ENCODE peak calls at places on chromosome 20, in seven cellular contexts. T is endothelial cell of umbilical vein, U is sigmoid colon, O is upper lobe of left lung, X is HCT116, L is K562, C is HepG2. J is an unnamed sample.

GRCh38 chr20:17262786-17263185 is 35.9 kb downstream of the PCSK2 start:
- DNase-seq in U (no peak), C (no peak), X (no peak), O (no peak), T (no peak), L (no peak), J (no peak)

GRCh38 chr20:44056010-44056698 is 130.8 kb downstream of the JPH2 start:
- DNase-seq in L (peak; percentile 24), U (peak; percentile 24), O (no peak), C (peak; percentile 61), X (no peak), T (peak; percentile 26), J (peak; percentile 42)

GRCh38 chr20:18973499-18974173 is 160.1 kb downstream of the SCP2D1 start:
- DNase-seq in X (no peak), C (no peak), L (no peak), U (peak; percentile 91), T (no peak), O (no peak), J (no peak)

GRCh38 chr20:17357238-17357637 is 130.4 kb downstream of the PCSK2 start:
- DNase-seq in X (no peak), U (no peak), L (no peak), C (no peak), T (no peak), O (no peak), J (no peak)

GRCh38 chr20:36544134-36545018 is 3.1 kb downstream of the MYL9 start:
- DNase-seq in T (peak; percentile 11), O (no peak), L (no peak), U (peak; percentile 86), X (no peak), C (no peak), J (no peak)

GRCh38 chr20:48928832-48929725 is 7.6 kb downstream of the ARFGEF2 start:
- DNase-seq in U (no peak), T (peak; percentile 91), O (no peak), X (no peak), L (no peak), C (no peak), J (no peak)

GRCh38 chr20:49540232-49540620 is 27.7 kb downstream of the PTGIS start:
- DNase-seq in C (no peak), T (no peak), X (no peak), U (no peak), O (peak; percentile 48), L (no peak), J (no peak)

GRCh38 chr20:55333798-55334197 is 671.5 kb downstream of the CBLN4 start:
- DNase-seq in O (no peak), X (no peak), L (no peak), T (no peak), C (no peak), U (no peak), J (no peak)

GRCh38 chr20:6086868-6087267 is 33.0 kb upstream of the LRRN4 start:
- DNase-seq in U (no peak), L (no peak), O (no peak), X (no peak), T (no peak), C (no peak), J (no peak)

GRCh38 chr20:58579069-58579818 is 64.0 kb upstream of the APCDD1L start:
- DNase-seq in O (no peak), L (no peak), T (no peak), U (peak; percentile 32), X (no peak), C (no peak), J (no peak)

GRCh38 chr20:22962567-22963439 is 72.3 kb upstream of the SSTR4 start:
- DNase-seq in C (no peak), T (no peak), L (no peak), U (no peak), X (no peak), O (no peak), J (no peak)

GRCh38 chr20:39849171-39849570 is 839.9 kb downstream of the MAFB start:
- DNase-seq in O (no peak), C (no peak), T (no peak), U (no peak), L (no peak), X (no peak), J (no peak)

GRCh38 chr20:33475381-33476160 is 14.3 kb upstream of the CBFA2T2 start:
- DNase-seq in X (no peak), U (no peak), C (no peak), T (no peak), O (no peak), L (peak; percentile 25), J (peak; percentile 27)

GRCh38 chr20:58011947-58012610 is 216.4 kb downstream of the ANKRD60 start:
- DNase-seq in C (no peak), T (no peak), X (no peak), L (no peak), U (no peak), O (no peak), J (no peak)

GRCh38 chr20:51166489-51166888 is 143.6 kb upstream of the KCNG1 start:
- DNase-seq in O (no peak), T (no peak), X (no peak), L (no peak), C (no peak), U (no peak), J (no peak)

GRCh38 chr20:57432874-57433491 is 41.8 kb downstream of the RBM38 start:
- DNase-seq in O (peak; percentile 88), U (peak; percentile 85), C (no peak), X (no peak), L (peak; percentile 88), T (no peak), J (peak; percentile 79)

GRCh38 chr20:3165473-3166337 is 6.0 kb upstream of the FASTKD5 start:
- DNase-seq in C (no peak), O (peak; percentile 82), T (peak; percentile 50), L (no peak), X (no peak), U (peak; percentile 87), J (peak; percentile 59)

GRCh38 chr20:58703765-58704331 is 11.2 kb downstream of the NPEPL1 start:
- DNase-seq in C (no peak), U (peak; percentile 50), X (no peak), T (no peak), L (no peak), O (no peak), J (no peak)

GRCh38 chr20:46647469-46647868 is 3.8 kb downstream of the SLC13A3 start:
- DNase-seq in C (no peak), U (no peak), X (no peak), O (no peak), L (no peak), T (no peak), J (no peak)

GRCh38 chr20:38301283-38301682 is 2.7 kb upstream of the BPI start:
- DNase-seq in U (no peak), X (no peak), C (no peak), L (no peak), T (no peak), O (no peak), J (no peak)
- TF ChIP-seq CTCF in U (no peak), X (no peak), C (no peak), L (no peak), T (no peak), O (no peak), J (no peak)

DNA sequence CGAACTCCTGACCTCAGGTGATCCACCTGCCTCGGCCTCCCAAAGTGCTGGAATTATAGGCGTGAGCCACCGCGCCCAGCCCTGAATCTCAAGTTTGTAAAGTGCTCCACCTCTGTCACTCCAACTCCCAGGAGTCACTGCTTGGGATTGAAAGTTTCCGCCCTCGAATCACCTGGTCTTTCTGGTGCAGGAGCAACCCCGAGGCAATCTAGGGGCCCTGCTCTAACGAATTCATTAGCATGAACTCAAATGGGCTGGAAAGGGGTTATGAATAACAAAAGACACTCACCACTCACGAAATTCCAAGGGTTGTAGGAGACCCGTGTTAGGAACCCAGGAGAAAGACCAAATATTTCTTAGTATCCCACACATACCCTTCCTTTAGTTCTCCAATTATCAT is 26.1 kb downstream of the RBCK1 start:
- DNase-seq in L (no peak), U (no peak), T (no peak), C (no peak), O (no peak), X (no peak), J (no peak)
- TF ChIP-seq POLR2AphosphoS5 in L (no peak), U (no peak), T (no peak), C (no peak), O (no peak), X (no peak), J (no peak)

GRCh38 chr20:45467172-45467571 is 2.4 kb upstream of the WFDC2 start:
- DNase-seq in L (no peak), U (no peak), O (no peak), X (no peak), C (no peak), T (no peak), J (no peak)

GRCh38 chr20:45470262-45470931 is 844 bp downstream of the WFDC2 start:
- DNase-seq in U (peak; percentile 87), X (no peak), O (peak; percentile 93), L (no peak), C (no peak), T (no peak), J (peak; percentile 68)

GRCh38 chr20:45469336-45470261 is at the start of gene WFDC2:
- DNase-seq in T (no peak), U (peak; percentile 67), X (no peak), O (peak; percentile 90), C (no peak), L (no peak), J (peak; percentile 38)

GRCh38 chr20:45467861-45468260 is 1.7 kb upstream of the WFDC2 start:
- DNase-seq in O (no peak), C (no peak), U (no peak), L (no peak), X (no peak), T (no peak), J (peak; percentile 21)

DNA sequence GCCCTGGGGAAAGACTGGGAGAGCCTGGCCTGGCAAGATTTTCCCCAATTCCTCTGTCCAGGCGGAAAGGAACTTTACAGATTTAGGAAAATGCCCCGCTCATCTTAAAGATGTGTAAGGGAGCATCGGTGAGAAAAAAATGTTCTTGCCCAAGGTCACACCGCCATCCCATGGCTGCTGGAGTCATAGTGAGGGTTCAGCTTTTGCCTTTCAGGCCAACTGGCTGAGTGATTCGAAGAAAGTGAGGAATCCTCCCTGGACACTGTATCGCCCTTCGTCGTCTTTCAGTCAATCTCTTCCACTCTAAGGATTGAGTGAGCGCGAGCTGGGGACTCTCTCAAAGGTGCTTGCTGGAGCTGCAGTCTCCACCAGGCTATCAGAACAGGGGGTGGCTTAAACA is 1.4 kb downstream of the WFDC2 start:
- DNase-seq in L (no peak), T (no peak), C (no peak), U (no peak), X (no peak), O (no peak), J (no peak)
- TF ChIP-seq CTCF in L (peak; percentile 35), T (no peak), C (peak; percentile 41), U (no peak), X (no peak), O (no peak), J (no peak)

GRCh38 chr20:11144114-11144513 is 470.3 kb upstream of the JAG1 start:
- DNase-seq in U (peak; percentile 72), L (no peak), X (no peak), O (no peak), C (no peak), T (peak; percentile 29), J (no peak)

GRCh38 chr20:11140359-11140758 is 466.6 kb upstream of the JAG1 start:
- DNase-seq in C (no peak), O (no peak), T (no peak), X (no peak), L (no peak), U (no peak), J (no peak)

DNA sequence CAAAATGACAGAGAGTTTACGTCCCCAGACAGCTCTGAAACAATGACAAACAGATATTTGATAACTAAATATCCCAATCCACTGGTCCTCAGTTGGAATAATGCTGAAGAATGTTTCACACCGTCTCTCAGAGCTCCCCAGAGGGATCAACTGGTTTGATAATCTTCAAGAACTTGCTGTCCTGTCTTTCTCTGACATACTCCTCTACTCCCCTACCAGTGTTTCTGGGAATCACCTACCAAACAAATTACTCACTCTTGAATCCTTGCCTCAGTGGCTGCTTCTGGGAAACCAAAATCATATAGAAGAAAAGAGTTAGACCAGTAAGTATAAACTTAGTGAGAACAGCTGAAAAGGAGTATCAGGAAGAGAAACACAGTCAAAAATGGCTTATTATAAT is 469.7 kb upstream of the JAG1 start:
- DNase-seq in C (no peak), U (no peak), X (no peak), L (no peak), O (no peak), T (no peak), J (no peak)
- TF ChIP-seq POLR2AphosphoS5 in C (no peak), U (no peak), X (no peak), L (no peak), O (no peak), T (no peak), J (no peak)